ENCODE peak calls at places on chromosomes 3 and 15, in six cellular contexts. Q, K, L, D, I and J are unnamed samples.
A peak's percentile ranks its signal among the peaks of the same experiment; 100 is the strongest.

GRCh38 chr15:63482874-63483323 is 21.5 kb upstream of the USP3 start:
- DNase-seq in Q (no peak), K (no peak), L (no peak), D (no peak), I (no peak), J (no peak)

GRCh38 chr3:41751597-41751996 is 210.3 kb downstream of the ULK4 start:
- DNase-seq in Q (no peak), K (no peak), L (no peak), D (no peak), I (no peak), J (no peak)

GRCh38 chr3:114219741-114220140 is 17.6 kb downstream of the ZNF80 start:
- DNase-seq in Q (no peak), K (no peak), L (no peak), D (no peak), I (no peak), J (no peak)

GRCh38 chr3:181629701-181630100 is 82.0 kb upstream of the SOX2 start:
- DNase-seq in Q (no peak), K (no peak), L (no peak), D (no peak), I (no peak), J (no peak)

GRCh38 chr3:86792316-86792715 is 198.6 kb downstream of the VGLL3 start:
- DNase-seq in Q (no peak), K (no peak), L (no peak), D (no peak), I (no peak), J (no peak)

GRCh38 chr3:140546649-140547048 is 131.2 kb upstream of the TRIM42 start:
- DNase-seq in Q (no peak), K (no peak), L (no peak), D (no peak), I (no peak), J (no peak)

GRCh38 chr3:179681492-179682263 is 28.8 kb downstream of the USP13 start:
- DNase-seq in Q (no peak), K (no peak), L (no peak), D (no peak), I (no peak), J (no peak)

GRCh38 chr3:185153170-185153733 is 392 bp upstream of the C3orf70 start:
- DNase-seq in Q (no peak), K (no peak), L (no peak), D (no peak), I (peak; percentile 33), J (no peak)

GRCh38 chr3:169323580-169324453 is 339.7 kb downstream of the MECOM start:
- DNase-seq in Q (no peak), K (no peak), L (no peak), D (no peak), I (peak; percentile 6), J (no peak)

GRCh38 chr15:28995721-28996120 is 109.9 kb downstream of the APBA2 start:
- DNase-seq in Q (no peak), K (no peak), L (no peak), D (no peak), I (no peak), J (no peak)

GRCh38 chr15:95051881-95052280 is 820.5 kb downstream of the MCTP2 start:
- DNase-seq in Q (no peak), K (no peak), L (no peak), D (no peak), I (no peak), J (no peak)

GRCh38 chr15:27165590-27165989 is 194.6 kb downstream of the GABRG3 start:
- DNase-seq in Q (no peak), K (no peak), L (no peak), D (no peak), I (no peak), J (no peak)

GRCh38 chr3:25074151-25074550 is 353.9 kb upstream of the RARB start:
- DNase-seq in Q (no peak), K (no peak), L (no peak), D (no peak), I (no peak), J (no peak)

GRCh38 chr3:145842302-145842897 is 318.6 kb downstream of the PLOD2 start:
- DNase-seq in Q (no peak), K (no peak), L (no peak), D (no peak), I (no peak), J (no peak)

GRCh38 chr15:38824719-38825118 is 260.1 kb upstream of the RASGRP1 start:
- DNase-seq in Q (no peak), K (no peak), L (no peak), D (no peak), I (no peak), J (no peak)

GRCh38 chr3:36695769-36696137 is 68.6 kb downstream of the DCLK3 start:
- DNase-seq in Q (no peak), K (no peak), L (no peak), D (no peak), I (no peak), J (no peak)

GRCh38 chr15:77518458-77518857 is 97.8 kb downstream of the HMG20A start:
- DNase-seq in Q (no peak), K (no peak), L (no peak), D (no peak), I (no peak), J (no peak)

GRCh38 chr15:33742286-33742685 is 226.0 kb upstream of the CHRM5 start:
- DNase-seq in Q (no peak), K (no peak), L (no peak), D (no peak), I (no peak), J (no peak)

GRCh38 chr3:61158676-61159075 is 92.6 kb downstream of the FHIT start:
- DNase-seq in Q (no peak), K (no peak), L (no peak), D (no peak), I (no peak), J (no peak)

GRCh38 chr3:111856501-111856900 is 2.6 kb upstream of the PHLDB2 start:
- DNase-seq in Q (no peak), K (no peak), L (no peak), D (no peak), I (no peak), J (no peak)

GRCh38 chr3:14418670-14419250 is 16.4 kb downstream of the SLC6A6 start:
- DNase-seq in Q (no peak), K (no peak), L (no peak), D (no peak), I (no peak), J (no peak)

GRCh38 chr3:143119974-143120715 is 574 bp downstream of the CHST2 start:
- DNase-seq in Q (peak; percentile 7), K (no peak), L (no peak), D (peak; percentile 60), I (peak; percentile 51), J (no peak)

GRCh38 chr15:94059188-94059587 is 172.2 kb upstream of the MCTP2 start:
- DNase-seq in Q (no peak), K (no peak), L (no peak), D (no peak), I (no peak), J (no peak)

GRCh38 chr3:151580592-151580991 is 119.7 kb upstream of the IGSF10 start:
- DNase-seq in Q (no peak), K (no peak), L (no peak), D (no peak), I (no peak), J (no peak)

GRCh38 chr15:65192016-65192415 is 6.9 kb upstream of the CLPX start:
- DNase-seq in Q (no peak), K (no peak), L (no peak), D (no peak), I (no peak), J (no peak)

GRCh38 chr3:98894791-98895576 is 6.5 kb downstream of the DCBLD2 start:
- DNase-seq in Q (no peak), K (no peak), L (no peak), D (no peak), I (no peak), J (no peak)

GRCh38 chr3:133506215-133506901 is 67.1 kb upstream of the CDV3 start:
- DNase-seq in Q (no peak), K (no peak), L (no peak), D (no peak), I (no peak), J (no peak)

GRCh38 chr3:174218011-174218410 is 641.1 kb upstream of the NAALADL2 start:
- DNase-seq in Q (no peak), K (no peak), L (no peak), D (no peak), I (no peak), J (no peak)

GRCh38 chr3:174216948-174217718 is 642.0 kb upstream of the NAALADL2 start:
- DNase-seq in Q (no peak), K (no peak), L (no peak), D (no peak), I (no peak), J (no peak)

GRCh38 chr3:174221155-174221554 is 638.0 kb upstream of the NAALADL2 start:
- DNase-seq in Q (no peak), K (no peak), L (no peak), D (no peak), I (no peak), J (no peak)

GRCh38 chr3:174223042-174223441 is 636.1 kb upstream of the NAALADL2 start:
- DNase-seq in Q (no peak), K (no peak), L (no peak), D (no peak), I (no peak), J (no peak)

GRCh38 chr3:174219738-174220137 is 639.4 kb upstream of the NAALADL2 start:
- DNase-seq in Q (no peak), K (peak; percentile 4), L (no peak), D (no peak), I (no peak), J (no peak)
- TF ChIP-seq CTCF in Q (no peak), K (peak; percentile 35), L (no peak), D (no peak), I (no peak), J (no peak)

DNA sequence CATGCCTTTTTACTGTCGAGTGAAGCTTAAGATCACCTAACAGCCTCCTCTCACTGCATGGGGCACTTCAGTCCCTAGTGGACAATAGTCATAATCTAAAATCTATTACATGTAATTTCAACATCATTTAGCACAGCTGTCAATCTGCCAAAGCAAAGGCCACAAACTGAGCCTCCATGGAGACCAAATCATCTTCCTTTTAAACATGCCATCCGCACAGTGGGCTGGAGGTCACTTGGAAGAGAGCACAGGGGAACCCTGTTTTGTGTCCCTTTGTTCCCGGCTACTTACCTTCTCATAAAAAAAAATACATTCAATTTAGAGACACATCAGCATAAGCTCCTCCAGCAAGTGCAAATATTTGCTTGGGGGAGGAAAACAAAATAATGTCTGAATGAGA is 167.3 kb downstream of the SQOR start:
- DNase-seq in Q (no peak), K (no peak), L (no peak), D (no peak), I (no peak), J (no peak)
- TF ChIP-seq CTCF in Q (no peak), K (peak; percentile 16), L (no peak), D (no peak), I (no peak), J (no peak)

DNA sequence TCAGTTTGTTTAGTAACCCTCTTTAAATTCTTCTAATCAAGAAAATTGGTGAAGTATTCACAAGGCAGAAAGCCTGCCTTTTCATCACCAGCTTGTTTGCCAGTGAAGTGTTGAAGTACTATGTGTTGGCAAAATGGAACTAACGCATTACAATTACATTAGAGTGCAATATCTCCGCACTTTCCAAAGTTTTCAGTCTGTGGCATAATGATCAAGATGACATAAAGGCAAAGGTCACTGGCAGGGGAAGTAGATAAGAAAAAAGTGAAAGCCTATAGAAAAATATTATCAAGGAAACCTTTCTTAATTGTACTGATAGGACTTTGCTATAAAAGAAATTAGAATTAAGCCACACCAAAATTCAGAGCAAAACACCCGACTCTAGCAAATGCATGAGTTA is 25.0 kb upstream of the TM4SF1 start:
- DNase-seq in Q (no peak), K (no peak), L (no peak), D (no peak), I (no peak), J (no peak)
- TF ChIP-seq CTCF in Q (no peak), K (no peak), L (no peak), D (no peak), I (no peak), J (no peak)

GRCh38 chr3:168249539-168250414 is 154.1 kb upstream of the GOLIM4 start:
- DNase-seq in Q (no peak), K (no peak), L (no peak), D (no peak), I (peak; percentile 77), J (no peak)
- TF ChIP-seq CTCF in Q (no peak), K (peak; percentile 82), L (peak; percentile 11), D (no peak), I (no peak), J (no peak)